ENCODE peak calls at places on chromosome 9, in eight cellular contexts. F, J, G, L, A, B, P and Y are unnamed samples.

GRCh38 chr9:84404095-84404686 is 63.6 kb upstream of the SLC28A3 start:
- DNase-seq in L (no peak), P (no peak), F (no peak), J (no peak), G (no peak), B (peak), A (no peak), Y (no peak)

GRCh38 chr9:16928179-16928945 is 57.9 kb upstream of the BNC2 start:
- DNase-seq in L (peak), P (no peak), A (no peak), G (no peak), J (no peak), B (no peak), F (no peak), Y (no peak)

GRCh38 chr9:6805532-6805931 is 47.8 kb downstream of the KDM4C start:
- DNase-seq in G (no peak), F (peak), P (no peak), B (no peak), A (no peak), J (peak), L (peak), Y (no peak)

GRCh38 chr9:93071464-93071863 is 13.0 kb downstream of the SUSD3 start:
- DNase-seq in G (no peak), L (peak), B (peak), F (no peak), A (no peak), J (no peak), P (no peak), Y (peak)

GRCh38 chr9:36433386-36433785 is 33.3 kb upstream of the RNF38 start:
- DNase-seq in F (no peak), J (no peak), P (no peak), G (no peak), L (no peak), A (no peak), B (no peak), Y (no peak)

GRCh38 chr9:71684566-71684965 is 83.7 kb downstream of the CEMIP2 start:
- DNase-seq in P (no peak), B (no peak), J (no peak), L (no peak), A (no peak), G (no peak), F (no peak), Y (no peak)

GRCh38 chr9:115117999-115118470 is at the start of gene TNC:
- DNase-seq in B (no peak), A (peak), L (peak), F (peak), P (no peak), J (peak), G (peak), Y (peak)

GRCh38 chr9:71250626-71251025 is 129.2 kb upstream of the TRPM3 start:
- DNase-seq in B (no peak), L (no peak), F (no peak), A (no peak), P (no peak), G (no peak), J (no peak), Y (no peak)

GRCh38 chr9:121634800-121635261 is 16.6 kb upstream of the DAB2IP start:
- DNase-seq in B (no peak), G (no peak), J (no peak), P (no peak), A (no peak), F (no peak), L (peak), Y (peak)

GRCh38 chr9:35489313-35490154 is at the start of gene RUSC2:
- DNase-seq in P (no peak), L (peak), F (peak), G (peak), B (peak), A (peak), J (peak), Y (peak)

GRCh38 chr9:104177003-104177611 is 83.0 kb downstream of the SMC2 start:
- DNase-seq in B (no peak), F (no peak), P (no peak), L (peak), J (no peak), G (no peak), A (no peak), Y (no peak)

GRCh38 chr9:137439158-137439714 is 1.9 kb downstream of the ENTPD8 start:
- DNase-seq in P (no peak), J (no peak), L (no peak), A (no peak), G (no peak), B (no peak), F (no peak), Y (no peak)

GRCh38 chr9:131473198-131473885 is 29.4 kb upstream of the POMT1 start:
- DNase-seq in G (no peak), P (no peak), L (no peak), A (no peak), B (no peak), J (no peak), F (no peak), Y (no peak)

GRCh38 chr9:76530458-76531100 is 71.6 kb downstream of the GCNT1 start:
- DNase-seq in A (no peak), P (no peak), L (no peak), B (no peak), F (no peak), J (no peak), G (no peak), Y (no peak)

GRCh38 chr9:71703172-71703872 is 65.0 kb downstream of the CEMIP2 start:
- DNase-seq in P (no peak), G (no peak), B (no peak), A (no peak), J (no peak), F (no peak), L (no peak), Y (no peak)

GRCh38 chr9:83199240-83199639 is 136.3 kb upstream of the RASEF start:
- DNase-seq in L (peak), J (peak), A (peak), B (no peak), G (no peak), P (no peak), F (peak), Y (peak)

GRCh38 chr9:134620751-134621557 is 20.6 kb upstream of the COL5A1 start:
- DNase-seq in P (no peak), A (no peak), G (no peak), B (peak), L (no peak), J (no peak), F (no peak), Y (no peak)

GRCh38 chr9:126638571-126639132 is 24.9 kb downstream of the LMX1B start:
- DNase-seq in L (no peak), B (no peak), A (no peak), F (no peak), P (no peak), J (peak), G (no peak), Y (no peak)

GRCh38 chr9:135926402-135927194 is 19.3 kb upstream of the CAMSAP1 start:
- DNase-seq in G (no peak), J (peak), B (peak), L (peak), A (no peak), F (no peak), P (no peak), Y (peak)

GRCh38 chr9:125241863-125242739 is 958 bp upstream of the HSPA5 start:
- DNase-seq in A (no peak), L (no peak), B (peak), J (no peak), G (no peak), P (no peak), F (no peak), Y (peak)

GRCh38 chr9:135282001-135282731 is 194.7 kb downstream of the OLFM1 start:
- DNase-seq in L (no peak), A (peak), B (peak), J (peak), G (peak), P (no peak), F (peak), Y (peak)

GRCh38 chr9:132166599-132166998 is 4.7 kb downstream of the NTNG2 start:
- DNase-seq in J (no peak), B (peak), A (no peak), G (no peak), P (no peak), F (no peak), L (no peak), Y (no peak)

GRCh38 chr9:35484406-35484805 is 5.5 kb upstream of the RUSC2 start:
- DNase-seq in P (no peak), F (no peak), B (no peak), L (no peak), J (no peak), G (no peak), A (no peak), Y (no peak)

GRCh38 chr9:98038958-98039357 is 17.6 kb upstream of the NANS start:
- DNase-seq in J (no peak), B (no peak), L (no peak), P (no peak), A (no peak), F (no peak), G (no peak), Y (no peak)

GRCh38 chr9:113516840-113517577 is 53.5 kb downstream of the RGS3 start:
- DNase-seq in G (no peak), L (no peak), P (peak), B (peak), A (no peak), F (no peak), J (peak), Y (no peak)